ENCODE peak calls at places on chromosomes 1 and 21, in six cellular contexts. A, W, E, Z, D and P are unnamed samples.

GRCh38 chr1:58781541-58782307 is 2.1 kb downstream of the JUN start:
- DNase-seq in A (peak), W (peak), E (peak), Z (no peak), D (peak), P (peak)

GRCh38 chr1:101509370-101509769 is 272.6 kb downstream of the S1PR1 start:
- DNase-seq in A (no peak), W (no peak), E (no peak), Z (no peak), D (no peak), P (peak)

GRCh38 chr1:32755098-32755809 is 52.7 kb upstream of the SYNC start:
- DNase-seq in A (no peak), W (peak), E (no peak), Z (no peak), D (no peak), P (no peak)

GRCh38 chr1:85502625-85503083 is 37.7 kb upstream of the DDAH1 start:
- DNase-seq in A (no peak), W (peak), E (peak), Z (no peak), D (peak), P (no peak)

GRCh38 chr1:93851327-93851712 is 27.7 kb downstream of the DNTTIP2 start:
- DNase-seq in A (no peak), W (no peak), E (no peak), Z (no peak), D (no peak), P (no peak)

GRCh38 chr1:39977202-39977601 is 22.3 kb downstream of the MFSD2A start:
- DNase-seq in A (no peak), W (no peak), E (no peak), Z (no peak), D (no peak), P (no peak)

GRCh38 chr1:210647406-210648333 is 319.0 kb downstream of the HHAT start:
- DNase-seq in A (no peak), W (no peak), E (no peak), Z (peak), D (no peak), P (no peak)

GRCh38 chr1:101291562-101292035 is 54.8 kb downstream of the S1PR1 start:
- DNase-seq in A (peak), W (no peak), E (peak), Z (peak), D (no peak), P (no peak)

GRCh38 chr1:244992833-244993232 is 128.5 kb upstream of the HNRNPU start:
- DNase-seq in A (no peak), W (no peak), E (no peak), Z (peak), D (no peak), P (no peak)

GRCh38 chr1:102970496-102971078 is 137.7 kb downstream of the COL11A1 start:
- DNase-seq in A (peak), W (peak), E (peak), Z (peak), D (no peak), P (peak)

GRCh38 chr1:65527211-65527610 is 106.7 kb downstream of the LEPR start:
- DNase-seq in A (no peak), W (no peak), E (no peak), Z (peak), D (no peak), P (no peak)

GRCh38 chr1:111204923-111205723 is 4.7 kb upstream of the DENND2D start:
- DNase-seq in A (peak), W (no peak), E (no peak), Z (no peak), D (no peak), P (no peak)

GRCh38 chr1:171251741-171252300 is 3.5 kb downstream of the FMO1 start:
- DNase-seq in A (no peak), W (peak), E (no peak), Z (no peak), D (peak), P (peak)

GRCh38 chr1:210850556-210850955 is 283.4 kb downstream of the KCNH1 start:
- DNase-seq in A (no peak), W (no peak), E (no peak), Z (no peak), D (no peak), P (no peak)

GRCh38 chr1:160077496-160077895 is 3.8 kb upstream of the KCNJ9 start:
- DNase-seq in A (no peak), W (no peak), E (no peak), Z (no peak), D (no peak), P (no peak)

GRCh38 chr21:43346551-43346950 is 80.4 kb downstream of the SIK1 start:
- DNase-seq in A (no peak), W (no peak), E (no peak), Z (no peak), D (no peak), P (no peak)

GRCh38 chr1:41566274-41566885 is 81.9 kb upstream of the EDN2 start:
- DNase-seq in A (no peak), W (no peak), E (no peak), Z (no peak), D (no peak), P (no peak)

GRCh38 chr1:232650433-232650832 is 20.5 kb upstream of the SIPA1L2 start:
- DNase-seq in A (no peak), W (no peak), E (no peak), Z (no peak), D (no peak), P (no peak)

GRCh38 chr21:32137266-32137665 is 141.6 kb downstream of the MIS18A start:
- DNase-seq in A (no peak), W (no peak), E (no peak), Z (no peak), D (no peak), P (no peak)

GRCh38 chr1:28981170-28981569 is 66.8 kb downstream of the EPB41 start:
- DNase-seq in A (no peak), W (no peak), E (no peak), Z (no peak), D (no peak), P (no peak)

GRCh38 chr21:43925096-43925481 is 60.1 kb downstream of the AGPAT3 start:
- DNase-seq in A (no peak), W (no peak), E (no peak), Z (no peak), D (peak), P (no peak)

GRCh38 chr1:7014640-7014930 is 229.3 kb downstream of the CAMTA1 start:
- DNase-seq in A (no peak), W (no peak), E (no peak), Z (no peak), D (no peak), P (no peak)

GRCh38 chr1:100087396-100087795 is 45.3 kb downstream of the SASS6 start:
- DNase-seq in A (no peak), W (no peak), E (no peak), Z (peak), D (no peak), P (no peak)

GRCh38 chr1:109391161-109391556 is 6.6 kb downstream of the SORT1 start:
- DNase-seq in A (no peak), W (no peak), E (no peak), Z (no peak), D (no peak), P (no peak)

GRCh38 chr1:171280596-171280995 is 32.3 kb downstream of the FMO1 start:
- DNase-seq in A (no peak), W (no peak), E (no peak), Z (no peak), D (no peak), P (no peak)

GRCh38 chr1:36968730-36969129 is 65.6 kb downstream of the GRIK3 start:
- DNase-seq in A (no peak), W (no peak), E (no peak), Z (no peak), D (no peak), P (no peak)

GRCh38 chr1:55632906-55633305 is 417.7 kb upstream of the USP24 start:
- DNase-seq in A (no peak), W (peak), E (no peak), Z (no peak), D (no peak), P (no peak)

GRCh38 chr1:34761176-34761761 is 1.7 kb downstream of the GJB4 start:
- DNase-seq in A (no peak), W (no peak), E (no peak), Z (no peak), D (no peak), P (no peak)

GRCh38 chr1:19640363-19641316 is 3.5 kb upstream of the NBL1 start:
- DNase-seq in A (no peak), W (peak), E (no peak), Z (no peak), D (no peak), P (no peak)

GRCh38 chr1:160657477-160657820 is 10.6 kb upstream of the SLAMF1 start:
- DNase-seq in A (no peak), W (no peak), E (no peak), Z (no peak), D (no peak), P (no peak)

GRCh38 chr1:67484492-67484891 is 54.3 kb upstream of the SERBP1 start:
- DNase-seq in A (no peak), W (no peak), E (no peak), Z (no peak), D (no peak), P (no peak)

GRCh38 chr1:18534810-18535205 is 54.1 kb downstream of the KLHDC7A start:
- DNase-seq in A (no peak), W (no peak), E (no peak), Z (no peak), D (no peak), P (no peak)

GRCh38 chr1:209542585-209542984 is 40.9 kb upstream of the CAMK1G start:
- DNase-seq in A (no peak), W (no peak), E (no peak), Z (no peak), D (no peak), P (no peak)

GRCh38 chr1:59433440-59433813 is 136.5 kb downstream of the FGGY start:
- DNase-seq in A (no peak), W (no peak), E (peak), Z (no peak), D (no peak), P (no peak)

GRCh38 chr1:112409416-112409815 is 13.4 kb downstream of the CTTNBP2NL start:
- DNase-seq in A (no peak), W (no peak), E (no peak), Z (no peak), D (no peak), P (no peak)

GRCh38 chr1:155623357-155623756 is 13.3 kb downstream of the MSTO1 start:
- DNase-seq in A (no peak), W (no peak), E (no peak), Z (no peak), D (no peak), P (no peak)

GRCh38 chr1:174747613-174748012 is 252.1 kb upstream of the CACYBP start:
- DNase-seq in A (no peak), W (no peak), E (no peak), Z (no peak), D (no peak), P (no peak)
- TF ChIP-seq CTCF in A (peak), W (peak), E (no peak), Z (no peak), D (no peak), P (peak)

GRCh38 chr1:49995734-49996133 is 28.0 kb downstream of the AGBL4 start:
- DNase-seq in A (no peak), W (peak), E (no peak), Z (no peak), D (no peak), P (no peak)
- TF ChIP-seq CTCF in A (no peak), W (no peak), E (no peak), Z (no peak), D (no peak), P (peak)

DNA sequence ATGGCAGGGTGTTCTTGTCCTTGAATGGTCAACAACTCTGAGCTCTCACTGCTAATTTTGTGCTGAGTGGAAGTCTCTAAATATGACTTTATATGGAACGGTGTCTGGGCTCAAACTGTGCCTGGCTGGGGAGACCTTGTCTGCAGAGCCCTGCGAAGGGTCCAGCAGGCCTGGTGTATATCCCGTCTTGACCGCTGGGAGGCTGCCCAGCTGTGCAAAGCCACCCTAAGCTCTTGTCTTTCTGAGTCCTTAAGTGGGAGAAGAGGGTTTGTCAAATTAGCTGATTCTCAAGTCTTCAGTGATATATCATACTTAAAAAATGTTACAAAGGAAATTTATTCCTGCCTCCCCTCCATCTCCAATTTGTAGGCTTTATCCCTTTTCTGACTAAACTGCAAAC is 198.7 kb downstream of the KCNJ6 start:
- DNase-seq in A (no peak), W (peak), E (no peak), Z (no peak), D (no peak), P (no peak)
- TF ChIP-seq CTCF in A (no peak), W (peak), E (no peak), Z (peak), D (no peak), P (no peak)

GRCh38 chr1:80218112-80218511 is 1211.6 kb upstream of the ADGRL4 start:
- DNase-seq in A (no peak), W (peak), E (no peak), Z (no peak), D (no peak), P (no peak)

GRCh38 chr1:80217377-80217986 is 1211.0 kb upstream of the ADGRL4 start:
- DNase-seq in A (no peak), W (peak), E (peak), Z (peak), D (no peak), P (no peak)

GRCh38 chr1:80214888-80215540 is 1208.5 kb upstream of the ADGRL4 start:
- DNase-seq in A (no peak), W (no peak), E (no peak), Z (no peak), D (no peak), P (no peak)

GRCh38 chr1:80212021-80212420 is 1205.5 kb upstream of the ADGRL4 start:
- DNase-seq in A (no peak), W (no peak), E (no peak), Z (no peak), D (no peak), P (no peak)

DNA sequence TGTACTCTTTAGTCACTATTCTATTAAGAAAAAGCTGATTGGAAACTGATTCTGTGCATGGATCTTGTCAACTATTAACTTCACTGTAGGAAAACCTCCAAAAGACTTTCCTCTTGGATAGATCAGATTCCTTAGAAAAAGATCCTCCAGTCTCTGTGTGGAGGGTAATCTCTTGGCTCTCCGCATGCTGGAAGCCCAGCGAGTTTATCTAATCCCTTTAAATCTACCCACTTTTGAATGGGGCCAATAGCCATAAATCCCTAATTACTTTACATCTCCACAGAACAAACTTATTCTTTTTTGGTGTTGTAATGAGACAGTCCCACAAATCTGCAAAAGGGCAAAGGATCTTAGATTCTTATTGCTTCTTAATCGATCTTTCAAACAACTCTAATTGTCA is 1206.4 kb upstream of the ADGRL4 start:
- DNase-seq in A (no peak), W (no peak), E (no peak), Z (no peak), D (no peak), P (no peak)
- TF ChIP-seq CTCF in A (no peak), W (no peak), E (no peak), Z (no peak), D (no peak), P (no peak)

GRCh38 chr1:169107673-169108160 is 1.2 kb downstream of the ATP1B1 start:
- DNase-seq in A (no peak), W (no peak), E (no peak), Z (no peak), D (no peak), P (no peak)

GRCh38 chr1:169105434-169106094 is 926 bp upstream of the ATP1B1 start:
- DNase-seq in A (peak), W (peak), E (no peak), Z (no peak), D (peak), P (peak)

GRCh38 chr1:169105087-169105433 is 1.4 kb upstream of the ATP1B1 start:
- DNase-seq in A (no peak), W (no peak), E (no peak), Z (no peak), D (no peak), P (no peak)

GRCh38 chr1:169106921-169107672 is 607 bp downstream of the ATP1B1 start:
- DNase-seq in A (no peak), W (peak), E (no peak), Z (no peak), D (no peak), P (peak)

GRCh38 chr1:169106095-169106920 is at the start of gene ATP1B1:
- DNase-seq in A (peak), W (peak), E (peak), Z (no peak), D (peak), P (peak)
- TF ChIP-seq CTCF in A (peak), W (no peak), E (peak), Z (peak), D (peak), P (peak)

GRCh38 chr1:30723296-30723897 is at the start of gene MATN1:
- DNase-seq in A (no peak), W (no peak), E (no peak), Z (no peak), D (no peak), P (no peak)

GRCh38 chr1:30722175-30722537 is 1.2 kb downstream of the MATN1 start:
- DNase-seq in A (no peak), W (no peak), E (no peak), Z (no peak), D (no peak), P (no peak)

GRCh38 chr1:30724655-30725421 is 1.5 kb upstream of the MATN1 start:
- DNase-seq in A (no peak), W (no peak), E (no peak), Z (no peak), D (no peak), P (no peak)

GRCh38 chr1:30725450-30726095 is 2.2 kb upstream of the MATN1 start:
- DNase-seq in A (no peak), W (no peak), E (no peak), Z (no peak), D (no peak), P (no peak)

GRCh38 chr1:30724175-30724574 is 790 bp upstream of the MATN1 start:
- DNase-seq in A (no peak), W (peak), E (no peak), Z (no peak), D (no peak), P (no peak)
- TF ChIP-seq CTCF in A (peak), W (peak), E (no peak), Z (peak), D (no peak), P (peak)